ENCODE peak calls at places on chromosomes 1 and 21, in ten cellular contexts. Z is heart left ventricle; I is psoas muscle; C is GM10248; G is mesothelial cell of epicardium; S is cardiac fibroblast; K is bronchial epithelial cell; V is CD8-positive, alpha-beta T cell; Y is esophagus squamous epithelium; N is fibroblast of the aortic adventitia. J is an unnamed sample.

GRCh38 chr1:225941220-225941948 is at the start of gene LEFTY2:
- DNase-seq in V (no peak), N (no peak), Y (no peak), C (no peak), S (peak; percentile 27), I (no peak), Z (no peak), K (no peak), G (no peak), J (no peak)

GRCh38 chr1:15684468-15685283 is 556 bp downstream of the PLEKHM2 start:
- DNase-seq in N (peak; percentile 32), K (no peak), V (peak; percentile 11), C (peak; percentile 55), Z (peak; percentile 53), G (no peak), Y (no peak), S (no peak), I (peak; percentile 59), J (peak; percentile 46)

GRCh38 chr1:161071886-161072371 is 2.2 kb upstream of the ARHGAP30 start:
- DNase-seq in I (peak; percentile 59), S (peak; percentile 66), G (no peak), Y (no peak), Z (peak; percentile 64), N (peak; percentile 69), C (peak; percentile 80), K (peak; percentile 38), V (peak; percentile 25), J (no peak)

GRCh38 chr1:201501812-201502510 is 5.0 kb downstream of the CSRP1 start:
- DNase-seq in Z (no peak), N (no peak), G (no peak), I (no peak), S (no peak), V (no peak), K (no peak), Y (no peak), C (no peak), J (no peak)

GRCh38 chr1:199064971-199065370 is 426.1 kb downstream of the PTPRC start:
- DNase-seq in S (no peak), C (no peak), N (no peak), V (no peak), I (no peak), Z (no peak), K (peak; percentile 14), G (no peak), Y (no peak), J (no peak)

GRCh38 chr1:161408404-161409085 is 40.9 kb upstream of the CFAP126 start:
- DNase-seq in G (no peak), C (no peak), I (no peak), S (no peak), Z (no peak), V (no peak), Y (no peak), K (no peak), N (no peak), J (no peak)

GRCh38 chr1:36093919-36094318 is 5.2 kb downstream of the ADPRS start:
- DNase-seq in Y (no peak), S (no peak), I (no peak), V (no peak), N (no peak), Z (no peak), K (no peak), G (no peak), C (no peak), J (no peak)

GRCh38 chr1:163472267-163472666 is 150.5 kb downstream of the NUF2 start:
- DNase-seq in V (no peak), Y (no peak), Z (no peak), N (no peak), C (no peak), I (no peak), K (no peak), G (no peak), S (no peak), J (no peak)

GRCh38 chr1:117633068-117633345 is 27.2 kb downstream of the TENT5C start:
- DNase-seq in Y (no peak), Z (no peak), K (no peak), N (no peak), S (no peak), I (no peak), C (no peak), V (no peak), G (no peak), J (no peak)

GRCh38 chr1:66282343-66282852 is 251.6 kb upstream of the SGIP1 start:
- DNase-seq in K (peak; percentile 91), N (peak; percentile 94), S (peak; percentile 84), Y (no peak), Z (no peak), V (no peak), I (no peak), C (peak; percentile 65), G (no peak), J (no peak)

GRCh38 chr21:33858672-33859372 is 56.8 kb downstream of the ATP5PO start:
- DNase-seq in C (no peak), V (no peak), K (no peak), Y (no peak), N (peak; percentile 33), Z (no peak), I (no peak), G (no peak), S (no peak), J (no peak)

GRCh38 chr1:6267686-6268281 is 6.9 kb upstream of the GPR153 start:
- DNase-seq in C (no peak), V (no peak), S (no peak), Z (no peak), N (peak; percentile 33), I (no peak), G (no peak), K (peak; percentile 91), Y (no peak), J (no peak)

GRCh38 chr1:224287714-224288113 is 42.3 kb downstream of the NVL start:
- DNase-seq in Z (no peak), Y (no peak), I (no peak), S (no peak), C (no peak), N (no peak), K (no peak), G (no peak), V (no peak), J (no peak)

GRCh38 chr1:158274797-158275196 is 14.9 kb upstream of the CD1C start:
- DNase-seq in V (no peak), C (peak; percentile 25), S (no peak), Z (no peak), Y (no peak), K (no peak), G (no peak), I (no peak), N (no peak), J (no peak)

GRCh38 chr1:54671985-54672608 is 30.5 kb downstream of the MROH7 start:
- DNase-seq in N (peak; percentile 58), V (peak; percentile 50), I (no peak), Y (no peak), K (peak; percentile 49), G (no peak), Z (no peak), S (peak; percentile 59), C (peak; percentile 78), J (peak; percentile 20)

GRCh38 chr1:60764489-60764888 is 317.9 kb upstream of the NFIA start:
- DNase-seq in K (no peak), I (no peak), S (no peak), Z (no peak), N (no peak), G (no peak), V (no peak), C (no peak), Y (no peak), J (no peak)

GRCh38 chr1:178467837-178468236 is 28.9 kb downstream of the CLEC20A start:
- DNase-seq in V (no peak), Y (no peak), N (no peak), S (no peak), I (no peak), G (no peak), Z (no peak), K (no peak), C (no peak), J (no peak)

GRCh38 chr21:44875341-44875740 is 1.9 kb upstream of the PTTG1IP start:
- DNase-seq in S (peak; percentile 73), N (peak; percentile 80), I (no peak), Y (no peak), V (no peak), G (no peak), C (no peak), Z (no peak), K (peak; percentile 63), J (no peak)
- TF ChIP-seq CTCF in S (no peak), N (peak; percentile 20), I (no peak), Y (no peak), V (no peak), G (no peak), C (peak; percentile 15), Z (no peak), K (no peak), J (no peak)

GRCh38 chr1:95467036-95467435 is 233.0 kb downstream of the RWDD3 start:
- DNase-seq in K (peak; percentile 3), V (no peak), G (no peak), S (no peak), N (no peak), C (no peak), I (no peak), Y (no peak), Z (no peak), J (no peak)
- TF ChIP-seq CTCF in K (no peak), V (no peak), G (no peak), S (no peak), N (peak; percentile 0), C (no peak), I (no peak), Y (no peak), Z (no peak), J (no peak)

GRCh38 chr1:212514782-212515181 is 82.1 kb downstream of the NENF start:
- DNase-seq in I (peak; percentile 20), C (no peak), N (no peak), K (no peak), Z (no peak), G (no peak), Y (no peak), V (no peak), S (no peak), J (no peak)
- TF ChIP-seq CTCF in I (no peak), C (no peak), N (no peak), K (no peak), Z (no peak), G (no peak), Y (no peak), V (no peak), S (no peak), J (no peak)

DNA sequence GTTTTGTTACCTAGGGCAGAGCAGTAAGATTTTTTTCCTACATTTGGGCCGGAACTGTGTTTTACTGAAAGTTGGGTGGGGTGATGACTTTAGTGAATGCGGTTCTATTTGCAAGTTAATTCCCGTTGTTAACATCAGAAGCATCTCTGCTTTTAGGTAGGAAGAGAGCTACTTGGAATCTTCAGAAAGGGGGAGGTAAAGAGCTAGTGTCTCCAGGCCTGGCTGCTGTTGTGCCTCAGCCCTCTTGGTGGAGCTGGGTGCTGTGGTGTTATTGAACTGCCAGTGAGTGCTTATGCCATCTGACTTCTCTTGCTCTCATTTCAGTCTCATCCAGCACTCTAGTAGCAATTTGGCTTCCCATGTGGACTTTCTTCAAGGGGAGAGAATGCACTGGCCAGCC is 3.4 kb downstream of the KDM4A start:
- DNase-seq in S (peak; percentile 57), V (no peak), K (no peak), G (no peak), I (no peak), Y (no peak), C (no peak), Z (no peak), N (peak; percentile 43), J (no peak)
- TF ChIP-seq CTCF in S (peak; percentile 41), V (no peak), K (peak; percentile 48), G (no peak), I (no peak), Y (peak; percentile 4), C (peak; percentile 29), Z (no peak), N (peak; percentile 63), J (no peak)

J was measured in activated B cell treated with CpG ODN at 0.5 μM for 24 hours.